ENCODE peak calls at places on chromosomes 16 and 17, in eight cellular contexts. One of them, this sample, is unnamed.

GRCh38 chr16:7745321-7745720 is 412.7 kb downstream of the RBFOX1 start:
- DNase-seq in SK-N-SH: no peak
- DNase-seq in sigmoid colon: no peak
- DNase-seq in natural killer cell: no peak
- DNase-seq in HFFc6: no peak
- DNase-seq in thoracic aorta: no peak
- DNase-seq in neural crest cell: no peak
- DNase-seq in dorsolateral prefrontal cortex: no peak
- DNase-seq in this sample: no peak

GRCh38 chr16:72990571-72990970 is 57.4 kb downstream of the ZFHX3 start:
- DNase-seq in SK-N-SH: no peak
- DNase-seq in sigmoid colon: no peak
- DNase-seq in natural killer cell: no peak
- DNase-seq in HFFc6: no peak
- DNase-seq in thoracic aorta: no peak
- DNase-seq in neural crest cell: no peak
- DNase-seq in dorsolateral prefrontal cortex: no peak
- DNase-seq in this sample: no peak

GRCh38 chr16:48629016-48629415 is 19.0 kb upstream of the N4BP1 start:
- DNase-seq in SK-N-SH: no peak
- DNase-seq in sigmoid colon: peak
- DNase-seq in natural killer cell: no peak
- DNase-seq in HFFc6: no peak
- DNase-seq in thoracic aorta: no peak
- DNase-seq in neural crest cell: no peak
- DNase-seq in dorsolateral prefrontal cortex: no peak
- DNase-seq in this sample: no peak

GRCh38 chr17:17320911-17321220 is 17.7 kb downstream of the NT5M start:
- DNase-seq in SK-N-SH: no peak
- DNase-seq in sigmoid colon: no peak
- DNase-seq in natural killer cell: no peak
- DNase-seq in HFFc6: no peak
- DNase-seq in thoracic aorta: no peak
- DNase-seq in neural crest cell: no peak
- DNase-seq in dorsolateral prefrontal cortex: no peak
- DNase-seq in this sample: no peak

GRCh38 chr16:27446721-27447120 is 44.7 kb downstream of the IL21R start:
- DNase-seq in SK-N-SH: no peak
- DNase-seq in sigmoid colon: no peak
- DNase-seq in natural killer cell: peak
- DNase-seq in HFFc6: no peak
- DNase-seq in thoracic aorta: no peak
- DNase-seq in neural crest cell: no peak
- DNase-seq in dorsolateral prefrontal cortex: no peak
- DNase-seq in this sample: no peak

GRCh38 chr17:13253746-13254410 is 236.1 kb upstream of the ELAC2 start:
- DNase-seq in SK-N-SH: no peak
- DNase-seq in sigmoid colon: no peak
- DNase-seq in natural killer cell: no peak
- DNase-seq in HFFc6: no peak
- DNase-seq in thoracic aorta: no peak
- DNase-seq in neural crest cell: no peak
- DNase-seq in dorsolateral prefrontal cortex: no peak
- DNase-seq in this sample: no peak

GRCh38 chr17:32910769-32911168 is 17.2 kb upstream of the TMEM98 start:
- DNase-seq in SK-N-SH: no peak
- DNase-seq in sigmoid colon: no peak
- DNase-seq in natural killer cell: no peak
- DNase-seq in HFFc6: no peak
- DNase-seq in thoracic aorta: no peak
- DNase-seq in neural crest cell: no peak
- DNase-seq in dorsolateral prefrontal cortex: no peak
- DNase-seq in this sample: no peak

GRCh38 chr17:51653902-51654301 is 393.6 kb downstream of the UTP18 start:
- DNase-seq in SK-N-SH: peak
- DNase-seq in sigmoid colon: no peak
- DNase-seq in natural killer cell: no peak
- DNase-seq in HFFc6: no peak
- DNase-seq in thoracic aorta: no peak
- DNase-seq in neural crest cell: no peak
- DNase-seq in dorsolateral prefrontal cortex: peak
- DNase-seq in this sample: no peak

GRCh38 chr16:58118801-58119508 is 10.2 kb downstream of the CFAP20 start:
- DNase-seq in SK-N-SH: no peak
- DNase-seq in sigmoid colon: no peak
- DNase-seq in natural killer cell: no peak
- DNase-seq in HFFc6: no peak
- DNase-seq in thoracic aorta: no peak
- DNase-seq in neural crest cell: no peak
- DNase-seq in dorsolateral prefrontal cortex: no peak
- DNase-seq in this sample: no peak

GRCh38 chr16:67101683-67102082 is 8.1 kb upstream of the PHAF1 start:
- DNase-seq in SK-N-SH: no peak
- DNase-seq in sigmoid colon: no peak
- DNase-seq in natural killer cell: no peak
- DNase-seq in HFFc6: peak
- DNase-seq in thoracic aorta: no peak
- DNase-seq in neural crest cell: no peak
- DNase-seq in dorsolateral prefrontal cortex: no peak
- DNase-seq in this sample: no peak

GRCh38 chr16:31128711-31129567 is 6.6 kb downstream of the PRSS8 start:
- DNase-seq in SK-N-SH: no peak
- DNase-seq in sigmoid colon: no peak
- DNase-seq in natural killer cell: no peak
- DNase-seq in HFFc6: no peak
- DNase-seq in thoracic aorta: no peak
- DNase-seq in neural crest cell: no peak
- DNase-seq in dorsolateral prefrontal cortex: no peak
- DNase-seq in this sample: no peak

GRCh38 chr16:4306439-4307214 is 9.2 kb upstream of the GLIS2 start:
- DNase-seq in SK-N-SH: peak
- DNase-seq in sigmoid colon: peak
- DNase-seq in natural killer cell: peak
- DNase-seq in HFFc6: no peak
- DNase-seq in thoracic aorta: no peak
- DNase-seq in neural crest cell: no peak
- DNase-seq in dorsolateral prefrontal cortex: no peak
- DNase-seq in this sample: no peak

GRCh38 chr16:31678649-31679325 is 151.1 kb downstream of the AHSP start:
- DNase-seq in SK-N-SH: no peak
- DNase-seq in sigmoid colon: no peak
- DNase-seq in natural killer cell: no peak
- DNase-seq in HFFc6: no peak
- DNase-seq in thoracic aorta: no peak
- DNase-seq in neural crest cell: no peak
- DNase-seq in dorsolateral prefrontal cortex: no peak
- DNase-seq in this sample: no peak

GRCh38 chr17:17593222-17593620 is 1.7 kb upstream of the PEMT start:
- DNase-seq in SK-N-SH: no peak
- DNase-seq in sigmoid colon: no peak
- DNase-seq in natural killer cell: no peak
- DNase-seq in HFFc6: no peak
- DNase-seq in thoracic aorta: no peak
- DNase-seq in neural crest cell: no peak
- DNase-seq in dorsolateral prefrontal cortex: no peak
- DNase-seq in this sample: no peak

GRCh38 chr16:10641953-10642949 is 52.5 kb downstream of the TEKT5 start:
- DNase-seq in SK-N-SH: no peak
- DNase-seq in sigmoid colon: no peak
- DNase-seq in natural killer cell: no peak
- DNase-seq in HFFc6: no peak
- DNase-seq in thoracic aorta: no peak
- DNase-seq in neural crest cell: no peak
- DNase-seq in dorsolateral prefrontal cortex: no peak
- DNase-seq in this sample: no peak

GRCh38 chr17:37299257-37299985 is 76.4 kb upstream of the C17orf78 start:
- DNase-seq in SK-N-SH: no peak
- DNase-seq in sigmoid colon: no peak
- DNase-seq in natural killer cell: no peak
- DNase-seq in HFFc6: no peak
- DNase-seq in thoracic aorta: no peak
- DNase-seq in neural crest cell: no peak
- DNase-seq in dorsolateral prefrontal cortex: peak
- DNase-seq in this sample: no peak

GRCh38 chr17:65588194-65588808 is 26.9 kb upstream of the AXIN2 start:
- DNase-seq in SK-N-SH: no peak
- DNase-seq in sigmoid colon: no peak
- DNase-seq in natural killer cell: no peak
- DNase-seq in HFFc6: no peak
- DNase-seq in thoracic aorta: no peak
- DNase-seq in neural crest cell: no peak
- DNase-seq in dorsolateral prefrontal cortex: no peak
- DNase-seq in this sample: no peak

GRCh38 chr16:12462690-12463646 is 340.7 kb downstream of the CPPED1 start:
- DNase-seq in SK-N-SH: no peak
- DNase-seq in sigmoid colon: no peak
- DNase-seq in natural killer cell: no peak
- DNase-seq in HFFc6: peak
- DNase-seq in thoracic aorta: no peak
- DNase-seq in neural crest cell: no peak
- DNase-seq in dorsolateral prefrontal cortex: no peak
- DNase-seq in this sample: no peak

GRCh38 chr17:8741771-8742170 is 2.9 kb downstream of the CCDC42 start:
- DNase-seq in SK-N-SH: no peak
- DNase-seq in sigmoid colon: peak
- DNase-seq in natural killer cell: no peak
- DNase-seq in HFFc6: no peak
- DNase-seq in thoracic aorta: no peak
- DNase-seq in neural crest cell: no peak
- DNase-seq in dorsolateral prefrontal cortex: no peak
- DNase-seq in this sample: no peak

GRCh38 chr17:73042225-73042624 is 50.3 kb downstream of the SLC39A11 start:
- DNase-seq in SK-N-SH: no peak
- DNase-seq in sigmoid colon: no peak
- DNase-seq in natural killer cell: no peak
- DNase-seq in HFFc6: no peak
- DNase-seq in thoracic aorta: no peak
- DNase-seq in neural crest cell: no peak
- DNase-seq in dorsolateral prefrontal cortex: no peak
- DNase-seq in this sample: no peak
- TF ChIP-seq CTCF in SK-N-SH: no peak
- TF ChIP-seq CTCF in sigmoid colon: no peak
- TF ChIP-seq CTCF in natural killer cell: no peak
- TF ChIP-seq CTCF in HFFc6: no peak
- TF ChIP-seq CTCF in thoracic aorta: no peak
- TF ChIP-seq CTCF in neural crest cell: no peak
- TF ChIP-seq CTCF in dorsolateral prefrontal cortex: no peak
- TF ChIP-seq CTCF in this sample: no peak

GRCh38 chr17:4287710-4288109 is 23.9 kb upstream of the ANKFY1 start:
- DNase-seq in SK-N-SH: no peak
- DNase-seq in sigmoid colon: no peak
- DNase-seq in natural killer cell: no peak
- DNase-seq in HFFc6: no peak
- DNase-seq in thoracic aorta: no peak
- DNase-seq in neural crest cell: no peak
- DNase-seq in dorsolateral prefrontal cortex: no peak
- DNase-seq in this sample: no peak

GRCh38 chr17:4297351-4297750 is 33.6 kb upstream of the ANKFY1 start:
- DNase-seq in SK-N-SH: no peak
- DNase-seq in sigmoid colon: no peak
- DNase-seq in natural killer cell: no peak
- DNase-seq in HFFc6: no peak
- DNase-seq in thoracic aorta: no peak
- DNase-seq in neural crest cell: no peak
- DNase-seq in dorsolateral prefrontal cortex: no peak
- DNase-seq in this sample: no peak

GRCh38 chr17:4295686-4296085 is 31.9 kb upstream of the ANKFY1 start:
- DNase-seq in SK-N-SH: no peak
- DNase-seq in sigmoid colon: no peak
- DNase-seq in natural killer cell: no peak
- DNase-seq in HFFc6: no peak
- DNase-seq in thoracic aorta: no peak
- DNase-seq in neural crest cell: no peak
- DNase-seq in dorsolateral prefrontal cortex: no peak
- DNase-seq in this sample: no peak

GRCh38 chr17:4293572-4293971 is 29.8 kb upstream of the ANKFY1 start:
- DNase-seq in SK-N-SH: no peak
- DNase-seq in sigmoid colon: no peak
- DNase-seq in natural killer cell: no peak
- DNase-seq in HFFc6: no peak
- DNase-seq in thoracic aorta: no peak
- DNase-seq in neural crest cell: no peak
- DNase-seq in dorsolateral prefrontal cortex: no peak
- DNase-seq in this sample: no peak
- TF ChIP-seq CTCF in SK-N-SH: no peak
- TF ChIP-seq CTCF in sigmoid colon: no peak
- TF ChIP-seq CTCF in natural killer cell: no peak
- TF ChIP-seq CTCF in HFFc6: peak
- TF ChIP-seq CTCF in thoracic aorta: no peak
- TF ChIP-seq CTCF in neural crest cell: peak
- TF ChIP-seq CTCF in dorsolateral prefrontal cortex: no peak
- TF ChIP-seq CTCF in this sample: no peak

GRCh38 chr17:27354051-27354490 is 60.2 kb downstream of the WSB1 start:
- DNase-seq in SK-N-SH: no peak
- DNase-seq in sigmoid colon: peak
- DNase-seq in natural killer cell: no peak
- DNase-seq in HFFc6: no peak
- DNase-seq in thoracic aorta: no peak
- DNase-seq in neural crest cell: no peak
- DNase-seq in dorsolateral prefrontal cortex: no peak
- DNase-seq in this sample: no peak
- TF ChIP-seq CTCF in SK-N-SH: no peak
- TF ChIP-seq CTCF in sigmoid colon: no peak
- TF ChIP-seq CTCF in natural killer cell: peak
- TF ChIP-seq CTCF in HFFc6: peak
- TF ChIP-seq CTCF in thoracic aorta: peak
- TF ChIP-seq CTCF in neural crest cell: no peak
- TF ChIP-seq CTCF in dorsolateral prefrontal cortex: peak
- TF ChIP-seq CTCF in this sample: peak

GRCh38 chr17:41324180-41325075 is 8.9 kb upstream of the KRTAP17-1 start:
- DNase-seq in SK-N-SH: no peak
- DNase-seq in sigmoid colon: no peak
- DNase-seq in natural killer cell: no peak
- DNase-seq in HFFc6: no peak
- DNase-seq in thoracic aorta: no peak
- DNase-seq in neural crest cell: no peak
- DNase-seq in dorsolateral prefrontal cortex: no peak
- DNase-seq in this sample: no peak
- TF ChIP-seq CTCF in SK-N-SH: peak
- TF ChIP-seq CTCF in sigmoid colon: no peak
- TF ChIP-seq CTCF in natural killer cell: no peak
- TF ChIP-seq CTCF in HFFc6: peak
- TF ChIP-seq CTCF in thoracic aorta: no peak
- TF ChIP-seq CTCF in neural crest cell: no peak
- TF ChIP-seq CTCF in dorsolateral prefrontal cortex: no peak
- TF ChIP-seq CTCF in this sample: no peak

GRCh38 chr16:28826141-28826540 is 3.3 kb downstream of the ATXN2L start:
- DNase-seq in SK-N-SH: no peak
- DNase-seq in sigmoid colon: no peak
- DNase-seq in natural killer cell: no peak
- DNase-seq in HFFc6: no peak
- DNase-seq in thoracic aorta: no peak
- DNase-seq in neural crest cell: no peak
- DNase-seq in dorsolateral prefrontal cortex: no peak
- DNase-seq in this sample: no peak
- TF ChIP-seq CTCF in SK-N-SH: peak
- TF ChIP-seq CTCF in sigmoid colon: no peak
- TF ChIP-seq CTCF in natural killer cell: no peak
- TF ChIP-seq CTCF in HFFc6: peak
- TF ChIP-seq CTCF in thoracic aorta: no peak
- TF ChIP-seq CTCF in neural crest cell: no peak
- TF ChIP-seq CTCF in dorsolateral prefrontal cortex: no peak
- TF ChIP-seq CTCF in this sample: no peak

GRCh38 chr17:34383225-34383615 is 20.2 kb upstream of the CCL1 start:
- DNase-seq in SK-N-SH: no peak
- DNase-seq in sigmoid colon: no peak
- DNase-seq in natural killer cell: no peak
- DNase-seq in HFFc6: no peak
- DNase-seq in thoracic aorta: no peak
- DNase-seq in neural crest cell: no peak
- DNase-seq in dorsolateral prefrontal cortex: no peak
- DNase-seq in this sample: no peak
- TF ChIP-seq CTCF in SK-N-SH: no peak
- TF ChIP-seq CTCF in sigmoid colon: no peak
- TF ChIP-seq CTCF in natural killer cell: no peak
- TF ChIP-seq CTCF in HFFc6: no peak
- TF ChIP-seq CTCF in thoracic aorta: no peak
- TF ChIP-seq CTCF in neural crest cell: no peak
- TF ChIP-seq CTCF in dorsolateral prefrontal cortex: no peak
- TF ChIP-seq CTCF in this sample: no peak

This sample was measured in endothelial cell.